ENCODE peak calls at places on chromosomes 1 and 21, in five cellular contexts. S is colonic mucosa; Z is CD4-positive, alpha-beta memory T cell; R is stomach; U is CD8-positive, alpha-beta T cell. Q is an unnamed sample.

GRCh38 chr21:36250423-36251075 is 69.4 kb upstream of the MORC3 start:
- DNase-seq in S (no peak), Z (no peak), R (no peak), U (no peak), Q (no peak)

GRCh38 chr1:153540394-153541361 is at the start of gene S100A5:
- DNase-seq in S (no peak), Z (peak; percentile 80), R (no peak), U (peak; percentile 76), Q (peak; percentile 35)

GRCh38 chr1:1547011-1547410 is 6.6 kb upstream of the TMEM240 start:
- DNase-seq in S (no peak), Z (no peak), R (no peak), U (no peak), Q (no peak)

GRCh38 chr1:246450485-246451251 is 56.4 kb downstream of the SMYD3 start:
- DNase-seq in S (no peak), Z (no peak), R (no peak), U (no peak), Q (peak; percentile 54)

GRCh38 chr1:240312872-240313271 is 221.2 kb downstream of the FMN2 start:
- DNase-seq in S (no peak), Z (no peak), R (no peak), U (no peak), Q (no peak)

GRCh38 chr1:116286541-116286971 is 86.5 kb upstream of the ATP1A1 start:
- DNase-seq in S (peak; percentile 7), Z (no peak), R (no peak), U (peak; percentile 17), Q (peak; percentile 63)

GRCh38 chr1:203219171-203219570 is 10.3 kb downstream of the CHIT1 start:
- DNase-seq in S (no peak), Z (no peak), R (no peak), U (no peak), Q (no peak)

GRCh38 chr1:114986286-114986685 is 43.3 kb upstream of the TSHB start:
- DNase-seq in S (no peak), Z (no peak), R (no peak), U (no peak), Q (no peak)

GRCh38 chr1:244861683-244862082 is 2.7 kb downstream of the HNRNPU start:
- DNase-seq in S (no peak), Z (no peak), R (no peak), U (no peak), Q (no peak)

GRCh38 chr21:17435565-17436543 is 77.0 kb upstream of the CXADR start:
- DNase-seq in S (no peak), Z (no peak), R (no peak), U (no peak), Q (no peak)

GRCh38 chr1:203039609-203040517 is 13.6 kb downstream of the PPFIA4 start:
- DNase-seq in S (no peak), Z (no peak), R (no peak), U (no peak), Q (no peak)

GRCh38 chr1:15028117-15028516 is 125.4 kb upstream of the TMEM51 start:
- DNase-seq in S (no peak), Z (no peak), R (no peak), U (no peak), Q (peak; percentile 43)

GRCh38 chr1:43373034-43373940 is 5.5 kb upstream of the ELOVL1 start:
- DNase-seq in S (no peak), Z (no peak), R (no peak), U (no peak), Q (peak; percentile 53)

DNA sequence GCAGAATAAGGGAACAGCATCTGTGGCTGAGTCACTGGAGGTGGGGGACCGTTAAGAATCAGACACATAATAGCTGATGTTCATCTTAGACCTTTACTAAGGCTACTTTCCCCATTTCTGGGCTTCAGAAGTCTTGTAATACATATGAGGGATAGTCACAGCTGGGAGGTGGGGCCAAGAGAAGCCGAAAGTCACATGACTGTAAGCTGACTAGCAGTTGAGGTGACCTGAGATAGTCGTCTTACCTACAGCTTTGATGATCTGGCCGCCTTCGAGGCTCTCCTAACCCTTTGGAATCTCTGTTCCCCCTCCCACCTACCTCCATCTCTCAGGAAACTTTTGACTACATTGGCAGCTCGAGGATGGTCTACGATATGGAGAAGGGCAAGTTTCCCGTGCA is 9.4 kb downstream of the NCSTN start:
- DNase-seq in S (no peak), Z (no peak), R (no peak), U (no peak), Q (no peak)
- H3K36me3 ChIP-seq in S (peaks cover 43% of the 10 kb centered on the region), Z (peaks cover 95% of the 10 kb centered on the region), R (peaks cover 83% of the 10 kb centered on the region), U (peaks cover 80% of the 10 kb centered on the region), Q (peaks cover 73% of the 10 kb centered on the region)

GRCh38 chr1:178725603-178726517 is 816 bp downstream of the RALGPS2 start:
- DNase-seq in S (peak; percentile 91), Z (peak; percentile 79), R (peak; percentile 69), U (peak; percentile 69), Q (peak; percentile 84)

GRCh38 chr1:178723541-178723940 is 1.5 kb upstream of the RALGPS2 start:
- DNase-seq in S (no peak), Z (no peak), R (no peak), U (no peak), Q (peak; percentile 31)

GRCh38 chr1:178726545-178726944 is 1.5 kb downstream of the RALGPS2 start:
- DNase-seq in S (no peak), Z (no peak), R (no peak), U (no peak), Q (no peak)

GRCh38 chr1:178724386-178724733 is 684 bp upstream of the RALGPS2 start:
- DNase-seq in S (no peak), Z (no peak), R (no peak), U (no peak), Q (no peak)

DNA sequence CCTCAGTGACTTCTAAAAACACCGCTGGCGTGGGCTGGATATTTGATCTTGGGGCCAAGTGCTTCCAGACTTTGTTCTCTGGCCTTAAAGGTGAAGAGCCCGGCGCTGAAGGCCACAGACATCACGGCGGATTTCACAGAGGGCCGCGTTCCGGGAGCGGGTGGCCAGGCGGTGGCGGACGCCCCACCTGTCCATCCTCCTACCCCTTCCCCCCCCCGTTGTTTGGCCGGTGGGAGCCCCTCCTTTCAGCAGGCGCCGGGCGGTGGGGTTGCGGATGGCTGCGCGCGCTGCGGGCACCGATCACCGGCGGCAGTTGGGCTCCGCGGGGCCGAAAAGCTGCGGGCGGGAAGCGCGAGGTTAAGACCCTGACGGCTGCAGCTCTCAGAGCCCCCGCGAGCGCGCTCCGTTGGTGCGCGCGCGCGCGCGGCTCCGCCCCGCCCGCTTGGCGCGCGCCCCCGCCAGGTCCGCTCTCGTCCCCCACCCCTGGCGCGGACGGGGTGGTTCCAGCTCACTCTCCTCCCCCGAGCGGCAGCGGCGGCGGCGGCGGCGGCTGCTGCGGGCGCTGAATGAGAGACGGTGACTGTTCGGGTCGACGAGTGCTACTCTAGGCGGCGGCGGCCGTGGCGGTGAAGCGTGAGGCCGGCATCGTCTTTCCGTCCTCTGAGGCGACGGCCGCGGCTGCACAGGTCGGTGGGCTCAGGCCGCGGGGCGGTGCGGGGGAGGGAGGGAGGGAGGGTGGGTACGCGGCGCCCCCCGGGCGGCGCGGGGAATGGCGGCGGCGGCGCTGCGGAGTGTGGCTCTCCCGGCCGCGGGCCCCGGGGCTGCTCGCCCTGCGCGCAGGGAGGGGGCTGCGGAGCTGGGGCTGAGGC is at the start of gene RALGPS2:
- DNase-seq in S (peak; percentile 67), Z (peak; percentile 62), R (peak; percentile 76), U (peak; percentile 81), Q (peak; percentile 91)
- H3K4me1 ChIP-seq in S (no peaks in the 10 kb centered on the region), Z (peaks cover 14% of the 10 kb centered on the region), R (peaks cover 3% of the 10 kb centered on the region), U (peaks cover 10% of the 10 kb centered on the region), Q (peaks cover 9% of the 10 kb centered on the region)

DNA sequence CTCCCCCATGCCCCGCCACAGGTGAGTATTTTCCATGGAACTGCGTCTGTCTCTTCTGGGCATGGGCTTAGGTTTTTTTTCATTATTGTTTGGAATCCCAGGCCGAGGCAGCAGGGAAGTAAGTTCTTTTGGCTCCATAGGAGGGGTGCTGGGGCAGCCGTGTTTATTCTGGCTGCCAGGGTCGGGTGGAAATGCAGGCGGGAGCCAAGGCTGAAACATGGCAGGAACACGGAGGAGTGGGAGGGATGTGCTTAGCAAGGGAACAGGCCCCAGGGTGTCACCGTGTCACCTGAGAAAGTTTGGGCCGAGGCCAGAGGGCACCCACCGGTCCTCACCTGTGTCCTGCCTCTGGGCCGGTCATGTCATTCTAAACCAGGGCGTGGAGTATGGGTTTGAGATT is 4.5 kb upstream of the DHRS3 start:
- DNase-seq in S (no peak), Z (no peak), R (peak; percentile 76), U (no peak), Q (no peak)
- H3K27ac ChIP-seq in S (no peak overlapping the region), Z (no peak overlapping the region), R (peak overlapping the region; percentile 95), U (no peak overlapping the region), Q (no peak overlapping the region)

GRCh38 chr1:22944656-22945055 is 28.0 kb downstream of the LACTBL1 start:
- DNase-seq in S (no peak), Z (no peak), R (no peak), U (no peak), Q (no peak)
- H3K36me3 ChIP-seq in S (no peaks in the 10 kb centered on the region), Z (no peaks in the 10 kb centered on the region), R (no peaks in the 10 kb centered on the region), U (no peaks in the 10 kb centered on the region), Q (no peaks in the 10 kb centered on the region)

DNA sequence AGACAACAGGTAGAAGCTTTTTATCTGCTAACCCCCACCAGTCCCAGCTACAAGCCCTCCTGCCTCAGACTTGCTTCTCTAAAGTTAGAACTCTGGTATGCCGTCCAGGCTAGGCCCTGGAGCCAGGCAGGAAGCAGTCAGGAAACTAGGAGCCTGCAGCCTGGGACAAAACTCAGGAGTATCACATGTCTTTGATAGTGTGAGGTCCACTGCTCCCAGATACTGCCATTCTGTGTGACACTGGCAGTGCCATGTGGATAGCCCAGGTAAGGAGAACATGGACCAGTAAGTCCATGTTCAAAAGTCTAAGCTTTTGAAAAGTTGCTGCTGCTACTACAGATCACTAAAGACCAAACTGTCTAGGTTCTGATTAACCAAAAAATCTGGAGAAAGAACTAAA is 45.4 kb downstream of the NPHS2 start:
- DNase-seq in S (no peak), Z (no peak), R (no peak), U (no peak), Q (no peak)
- H3K4me1 ChIP-seq in S (no peaks in the 10 kb centered on the region), Z (no peaks in the 10 kb centered on the region), R (no peaks in the 10 kb centered on the region), U (no peaks in the 10 kb centered on the region), Q (no peaks in the 10 kb centered on the region)

GRCh38 chr1:96683931-96684330 is 37.7 kb upstream of the PTBP2 start:
- DNase-seq in S (no peak), Z (no peak), R (no peak), U (no peak), Q (no peak)

GRCh38 chr1:96684737-96685136 is 36.8 kb upstream of the PTBP2 start:
- DNase-seq in S (no peak), Z (no peak), R (no peak), U (no peak), Q (no peak)

DNA sequence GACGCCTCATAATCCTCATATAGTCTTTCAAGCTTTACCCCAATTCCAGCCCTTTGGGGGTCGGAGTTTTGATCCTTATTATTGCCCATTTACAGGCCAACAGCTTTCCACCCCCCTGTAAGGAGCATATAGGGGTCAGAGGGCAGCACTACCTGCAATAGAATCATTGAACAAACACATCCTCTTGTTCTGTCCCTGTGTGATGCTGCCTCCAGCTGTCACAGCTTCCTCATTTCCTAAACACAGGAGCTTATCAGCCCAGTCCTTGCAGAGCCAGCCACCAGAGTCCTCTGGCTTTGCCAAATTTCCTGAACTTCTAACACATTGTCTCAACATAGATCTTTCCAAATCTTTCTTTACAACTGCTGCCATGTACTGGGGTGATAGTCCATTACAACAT is 32.8 kb upstream of the PTBP2 start:
- DNase-seq in S (no peak), Z (no peak), R (no peak), U (no peak), Q (no peak)
- H3K27ac ChIP-seq in S (no peak overlapping the region), Z (no peak overlapping the region), R (no peak overlapping the region), U (no peak overlapping the region), Q (no peak overlapping the region)

Q was measured in cardiac muscle cell.